ENCODE peak calls at places on chromosomes 16 and 17, in nine cellular contexts. B, A, J, Y, V, K, C, G and Q are unnamed samples.

GRCh38 chr16:47492428-47493357 is 31.6 kb downstream of the PHKB start:
- DNase-seq in B (peak), A (peak), J (no peak), Y (peak), V (no peak), K (no peak), C (peak), G (peak), Q (no peak)

GRCh38 chr17:44608732-44609435 is 47.4 kb upstream of the MEIOC start:
- DNase-seq in B (no peak), A (no peak), J (no peak), Y (no peak), V (peak), K (no peak), C (no peak), G (no peak), Q (no peak)

GRCh38 chr17:65901394-65901793 is 290.5 kb downstream of the CEP112 start:
- DNase-seq in B (no peak), A (no peak), J (no peak), Y (no peak), V (no peak), K (no peak), C (no peak), G (no peak), Q (no peak)

GRCh38 chr16:57619606-57620315 is 8.7 kb upstream of the ADGRG1 start:
- DNase-seq in B (no peak), A (peak), J (peak), Y (no peak), V (peak), K (no peak), C (peak), G (no peak), Q (no peak)

GRCh38 chr17:76986318-76986717 is 118.1 kb downstream of the MGAT5B start:
- DNase-seq in B (no peak), A (no peak), J (no peak), Y (no peak), V (no peak), K (no peak), C (no peak), G (no peak), Q (no peak)

GRCh38 chr16:69276143-69277115 is 34.7 kb upstream of the VPS4A start:
- DNase-seq in B (peak), A (peak), J (no peak), Y (no peak), V (no peak), K (peak), C (no peak), G (peak), Q (no peak)

GRCh38 chr16:1612320-1613111 is at the start of gene CRAMP1:
- DNase-seq in B (no peak), A (no peak), J (no peak), Y (no peak), V (peak), K (peak), C (no peak), G (peak), Q (no peak)

GRCh38 chr17:77036841-77037381 is 103.9 kb upstream of the SEC14L1 start:
- DNase-seq in B (no peak), A (no peak), J (no peak), Y (no peak), V (no peak), K (peak), C (peak), G (no peak), Q (no peak)

DNA sequence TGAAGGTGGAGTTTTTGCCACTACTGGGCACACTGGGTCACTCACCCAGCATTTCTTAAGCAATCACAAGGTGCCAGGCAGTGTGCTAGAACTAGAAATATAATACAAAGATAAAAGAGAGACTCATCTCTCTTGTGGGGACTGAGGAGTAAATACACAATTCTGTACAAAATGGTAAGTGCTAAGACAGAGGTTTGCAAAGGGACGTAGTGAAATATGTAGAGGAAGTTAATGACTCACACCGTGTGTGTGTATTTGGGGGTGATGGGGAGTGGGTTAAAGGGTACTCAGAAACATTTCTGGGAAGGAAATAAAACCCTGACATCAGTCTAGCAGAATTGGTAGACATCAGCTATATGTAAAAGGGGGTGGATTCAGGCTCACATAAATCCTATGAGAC is 389.3 kb downstream of the CA10 start:
- DNase-seq in B (no peak), A (no peak), J (no peak), Y (no peak), V (no peak), K (no peak), C (no peak), G (no peak), Q (no peak)
- H3K27ac ChIP-seq in B (no peak), A (no peak), J (no peak), Y (no peak), V (no peak), K (no peak), C (no peak), G (no peak), Q (no peak)

GRCh38 chr17:69655902-69656301 is 241.4 kb downstream of the MAP2K6 start:
- DNase-seq in B (no peak), A (no peak), J (no peak), Y (no peak), V (no peak), K (no peak), C (no peak), G (no peak), Q (no peak)
- H3K27ac ChIP-seq in B (no peak), A (no peak), J (no peak), Y (no peak), V (no peak), K (peak), C (no peak), G (no peak), Q (no peak)

GRCh38 chr17:55830699-55831098 is 79.8 kb downstream of the PCTP start:
- DNase-seq in B (no peak), A (no peak), J (no peak), Y (no peak), V (no peak), K (no peak), C (no peak), G (no peak), Q (no peak)
- H3K27ac ChIP-seq in B (no peak), A (no peak), J (no peak), Y (no peak), V (no peak), K (no peak), C (no peak), G (no peak), Q (no peak)

GRCh38 chr17:61496174-61496956 is 44.1 kb downstream of the TBX4 start:
- DNase-seq in B (no peak), A (no peak), J (no peak), Y (peak), V (peak), K (no peak), C (no peak), G (no peak), Q (no peak)
- H3K27ac ChIP-seq in B (no peak), A (no peak), J (peak), Y (no peak), V (no peak), K (no peak), C (no peak), G (no peak), Q (no peak)